ENCODE peak calls at places on chromosomes 11 and 22, in seven cellular contexts. One of them, this sample, is unnamed.

GRCh38 chr11:122661182-122661945 is 5.8 kb downstream of the UBASH3B start:
- DNase-seq in GM23248: peak
- DNase-seq in H9: no peak
- DNase-seq in GM23338: no peak
- DNase-seq in hepatocyte: no peak
- DNase-seq in H1: no peak
- DNase-seq in MM.1S: no peak
- DNase-seq in this sample: no peak

GRCh38 chr22:24803064-24803542 is 2.9 kb upstream of the SGSM1 start:
- DNase-seq in GM23248: peak
- DNase-seq in H9: peak
- DNase-seq in GM23338: peak
- DNase-seq in hepatocyte: peak
- DNase-seq in H1: peak
- DNase-seq in MM.1S: peak
- DNase-seq in this sample: peak

GRCh38 chr11:33652930-33653329 is 47.7 kb downstream of the C11orf91 start:
- DNase-seq in GM23248: no peak
- DNase-seq in H9: no peak
- DNase-seq in GM23338: no peak
- DNase-seq in hepatocyte: no peak
- DNase-seq in H1: no peak
- DNase-seq in MM.1S: no peak
- DNase-seq in this sample: peak

GRCh38 chr11:103078710-103079109 is 13.2 kb downstream of the DCUN1D5 start:
- DNase-seq in GM23248: no peak
- DNase-seq in H9: no peak
- DNase-seq in GM23338: no peak
- DNase-seq in hepatocyte: no peak
- DNase-seq in H1: no peak
- DNase-seq in MM.1S: no peak
- DNase-seq in this sample: no peak

GRCh38 chr11:17570034-17570433 is 23.0 kb downstream of the OTOG start:
- DNase-seq in GM23248: no peak
- DNase-seq in H9: peak
- DNase-seq in GM23338: no peak
- DNase-seq in hepatocyte: no peak
- DNase-seq in H1: peak
- DNase-seq in MM.1S: no peak
- DNase-seq in this sample: no peak

GRCh38 chr22:48404801-48405447 is 1422.7 kb downstream of the BRD1 start:
- DNase-seq in GM23248: no peak
- DNase-seq in H9: no peak
- DNase-seq in GM23338: no peak
- DNase-seq in hepatocyte: no peak
- DNase-seq in H1: peak
- DNase-seq in MM.1S: no peak
- DNase-seq in this sample: no peak

GRCh38 chr11:1260620-1261019 is 37.8 kb downstream of the MUC5B start:
- DNase-seq in GM23248: no peak
- DNase-seq in H9: no peak
- DNase-seq in GM23338: no peak
- DNase-seq in hepatocyte: no peak
- DNase-seq in H1: no peak
- DNase-seq in MM.1S: no peak
- DNase-seq in this sample: no peak

GRCh38 chr22:19292262-19293230 is 1.0 kb upstream of the CLTCL1 start:
- DNase-seq in GM23248: no peak
- DNase-seq in H9: peak
- DNase-seq in GM23338: no peak
- DNase-seq in hepatocyte: no peak
- DNase-seq in H1: no peak
- DNase-seq in MM.1S: peak
- DNase-seq in this sample: no peak

GRCh38 chr22:50717709-50718351 is 20.2 kb upstream of the ACR start:
- DNase-seq in GM23248: no peak
- DNase-seq in H9: no peak
- DNase-seq in GM23338: no peak
- DNase-seq in hepatocyte: no peak
- DNase-seq in H1: no peak
- DNase-seq in MM.1S: no peak
- DNase-seq in this sample: peak

GRCh38 chr11:89016214-89016613 is 49.6 kb downstream of the GRM5 start:
- DNase-seq in GM23248: no peak
- DNase-seq in H9: no peak
- DNase-seq in GM23338: no peak
- DNase-seq in hepatocyte: no peak
- DNase-seq in H1: no peak
- DNase-seq in MM.1S: no peak
- DNase-seq in this sample: no peak

GRCh38 chr11:105618343-105618955 is 8.6 kb downstream of the GRIA4 start:
- DNase-seq in GM23248: no peak
- DNase-seq in H9: no peak
- DNase-seq in GM23338: no peak
- DNase-seq in hepatocyte: no peak
- DNase-seq in H1: no peak
- DNase-seq in MM.1S: no peak
- DNase-seq in this sample: no peak

GRCh38 chr11:134037093-134037908 is 31.6 kb upstream of the JAM3 start:
- DNase-seq in GM23248: peak
- DNase-seq in H9: peak
- DNase-seq in GM23338: peak
- DNase-seq in hepatocyte: peak
- DNase-seq in H1: peak
- DNase-seq in MM.1S: no peak
- DNase-seq in this sample: peak

GRCh38 chr22:41565403-41566054 is 4.7 kb downstream of the CSDC2 start:
- DNase-seq in GM23248: peak
- DNase-seq in H9: peak
- DNase-seq in GM23338: no peak
- DNase-seq in hepatocyte: peak
- DNase-seq in H1: no peak
- DNase-seq in MM.1S: no peak
- DNase-seq in this sample: peak

GRCh38 chr11:47326198-47326597 is 26.3 kb downstream of the MYBPC3 start:
- DNase-seq in GM23248: no peak
- DNase-seq in H9: no peak
- DNase-seq in GM23338: no peak
- DNase-seq in hepatocyte: no peak
- DNase-seq in H1: no peak
- DNase-seq in MM.1S: no peak
- DNase-seq in this sample: no peak

GRCh38 chr11:121452609-121453150 is at the start of gene SORL1-AS1:
- DNase-seq in GM23248: no peak
- DNase-seq in H9: no peak
- DNase-seq in GM23338: peak
- DNase-seq in hepatocyte: peak
- DNase-seq in H1: no peak
- DNase-seq in MM.1S: no peak
- DNase-seq in this sample: peak

GRCh38 chr22:42410708-42411107 is 21.5 kb downstream of the NFAM1 start:
- DNase-seq in GM23248: no peak
- DNase-seq in H9: no peak
- DNase-seq in GM23338: no peak
- DNase-seq in hepatocyte: no peak
- DNase-seq in H1: no peak
- DNase-seq in MM.1S: no peak
- DNase-seq in this sample: no peak

GRCh38 chr11:65260756-65261590 is 789 bp upstream of the POLA2 start:
- DNase-seq in GM23248: no peak
- DNase-seq in H9: no peak
- DNase-seq in GM23338: peak
- DNase-seq in hepatocyte: peak
- DNase-seq in H1: no peak
- DNase-seq in MM.1S: peak
- DNase-seq in this sample: peak

GRCh38 chr11:131301306-131301705 is 69.1 kb upstream of the NTM start:
- DNase-seq in GM23248: no peak
- DNase-seq in H9: no peak
- DNase-seq in GM23338: no peak
- DNase-seq in hepatocyte: no peak
- DNase-seq in H1: no peak
- DNase-seq in MM.1S: no peak
- DNase-seq in this sample: no peak

GRCh38 chr11:63813035-63813562 is at the start of gene SPINDOC:
- DNase-seq in GM23248: peak
- DNase-seq in H9: peak
- DNase-seq in GM23338: peak
- DNase-seq in hepatocyte: peak
- DNase-seq in H1: peak
- DNase-seq in MM.1S: peak
- DNase-seq in this sample: peak
- H2AFZ ChIP-seq in GM23248: peak
- H2AFZ ChIP-seq in H9: no peak
- H2AFZ ChIP-seq in GM23338: peak
- H2AFZ ChIP-seq in hepatocyte: peak
- H2AFZ ChIP-seq in H1: no peak
- H2AFZ ChIP-seq in MM.1S: peak
- H2AFZ ChIP-seq in this sample: no peak

DNA sequence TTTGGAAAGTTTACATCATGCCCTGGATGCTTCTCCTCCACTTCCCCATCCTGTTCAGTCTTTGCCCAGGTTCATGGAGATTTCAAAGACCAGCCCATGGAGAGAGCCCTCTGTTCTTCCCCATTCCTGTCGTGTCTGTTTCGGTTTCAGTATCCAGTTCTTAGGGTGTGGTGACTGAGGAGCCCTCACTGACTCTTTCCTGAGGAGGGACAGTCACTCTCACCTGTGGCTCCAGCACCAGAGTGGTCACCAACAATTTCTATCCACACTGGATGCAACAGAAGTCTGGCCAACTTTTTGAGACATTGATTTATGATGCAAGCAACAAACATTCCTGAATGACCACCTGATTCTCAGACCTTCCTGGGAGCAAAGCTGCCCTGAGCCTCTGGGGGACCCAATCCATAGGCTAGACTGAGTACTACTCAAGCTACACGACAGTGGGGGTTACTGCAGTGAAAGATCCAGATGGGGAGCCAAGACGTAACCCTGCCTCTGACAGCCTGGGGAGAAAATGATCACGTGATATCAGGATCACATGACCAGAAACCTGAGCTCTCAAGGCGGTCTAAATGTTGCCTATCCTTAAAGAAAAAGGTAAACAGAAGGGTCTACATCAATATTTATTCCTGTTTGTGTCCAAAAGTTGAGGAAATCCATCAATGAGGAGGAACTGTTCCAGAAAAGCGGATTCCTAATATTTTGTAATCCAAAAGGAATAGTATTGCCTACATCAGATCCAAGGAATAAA is 76.2 kb upstream of the VPREB1 start:
- DNase-seq in GM23248: peak
- DNase-seq in H9: peak
- DNase-seq in GM23338: peak
- DNase-seq in hepatocyte: peak
- DNase-seq in H1: no peak
- DNase-seq in MM.1S: peak
- DNase-seq in this sample: peak
- H2AFZ ChIP-seq in GM23248: peak
- H2AFZ ChIP-seq in H9: no peak
- H2AFZ ChIP-seq in GM23338: peak
- H2AFZ ChIP-seq in hepatocyte: no peak
- H2AFZ ChIP-seq in H1: peak
- H2AFZ ChIP-seq in MM.1S: peak
- H2AFZ ChIP-seq in this sample: peak

DNA sequence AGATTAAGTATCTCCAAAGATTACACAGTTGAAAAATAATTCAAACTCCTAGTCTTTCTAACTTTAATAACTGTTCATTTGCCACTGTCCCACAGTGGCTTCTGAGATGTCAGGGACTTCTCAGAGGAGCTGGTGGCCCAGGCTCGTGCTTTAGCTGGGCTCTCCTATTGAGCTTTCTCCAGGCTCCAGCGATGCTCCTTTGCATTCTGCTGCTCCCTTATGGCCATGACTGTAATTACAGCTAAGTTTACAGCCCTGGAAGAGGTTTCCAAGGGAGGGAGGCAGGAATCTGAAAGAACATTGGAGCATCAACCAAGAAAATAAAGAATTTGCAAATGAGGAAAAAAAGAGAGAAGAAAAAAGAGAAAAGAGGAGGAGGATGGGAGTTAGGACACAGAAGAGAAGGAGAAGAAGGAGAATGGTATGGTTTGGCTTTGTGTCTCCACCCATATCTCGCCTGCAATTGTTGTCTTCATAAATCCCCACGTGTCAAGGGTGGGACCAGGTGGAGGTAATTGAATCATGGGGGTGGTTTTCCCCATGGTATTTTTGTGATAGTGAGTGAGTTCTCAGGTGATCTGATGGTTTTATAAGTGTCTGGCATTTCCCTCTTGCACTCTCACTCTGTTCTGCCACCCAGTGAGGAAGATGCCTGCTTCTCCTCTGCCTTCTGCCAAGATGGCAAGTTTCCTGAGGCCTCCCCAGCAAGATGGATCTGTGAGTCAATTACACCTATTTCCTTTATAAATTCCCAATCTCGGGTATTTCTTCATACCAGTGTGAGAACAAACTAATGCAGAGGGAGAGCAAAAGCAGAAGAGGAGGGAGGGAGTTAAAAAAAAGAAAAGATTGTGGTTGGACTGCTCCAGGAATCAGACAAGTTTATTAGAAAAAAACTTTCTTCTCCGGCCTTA is 857.0 kb downstream of the KCNA4 start:
- DNase-seq in GM23248: peak
- DNase-seq in H9: peak
- DNase-seq in GM23338: peak
- DNase-seq in hepatocyte: peak
- DNase-seq in H1: peak
- DNase-seq in MM.1S: peak
- DNase-seq in this sample: peak
- H2AFZ ChIP-seq in GM23248: peak
- H2AFZ ChIP-seq in H9: no peak
- H2AFZ ChIP-seq in GM23338: no peak
- H2AFZ ChIP-seq in hepatocyte: no peak
- H2AFZ ChIP-seq in H1: no peak
- H2AFZ ChIP-seq in MM.1S: no peak
- H2AFZ ChIP-seq in this sample: no peak

GRCh38 chr22:22590136-22590891 is 31.2 kb upstream of the PRAME start:
- DNase-seq in GM23248: no peak
- DNase-seq in H9: no peak
- DNase-seq in GM23338: no peak
- DNase-seq in hepatocyte: no peak
- DNase-seq in H1: no peak
- DNase-seq in MM.1S: no peak
- DNase-seq in this sample: no peak

GRCh38 chr22:22595001-22595835 is 36.2 kb upstream of the PRAME start:
- DNase-seq in GM23248: no peak
- DNase-seq in H9: no peak
- DNase-seq in GM23338: no peak
- DNase-seq in hepatocyte: no peak
- DNase-seq in H1: no peak
- DNase-seq in MM.1S: no peak
- DNase-seq in this sample: no peak

GRCh38 chr22:22591348-22592299 is 32.6 kb upstream of the PRAME start:
- DNase-seq in GM23248: peak
- DNase-seq in H9: no peak
- DNase-seq in GM23338: no peak
- DNase-seq in hepatocyte: no peak
- DNase-seq in H1: no peak
- DNase-seq in MM.1S: no peak
- DNase-seq in this sample: no peak

GRCh38 chr22:22593250-22593649 is 34.2 kb upstream of the PRAME start:
- DNase-seq in GM23248: no peak
- DNase-seq in H9: no peak
- DNase-seq in GM23338: no peak
- DNase-seq in hepatocyte: no peak
- DNase-seq in H1: no peak
- DNase-seq in MM.1S: no peak
- DNase-seq in this sample: no peak

GRCh38 chr22:22593964-22594656 is 35.0 kb upstream of the PRAME start:
- DNase-seq in GM23248: peak
- DNase-seq in H9: peak
- DNase-seq in GM23338: peak
- DNase-seq in hepatocyte: peak
- DNase-seq in H1: peak
- DNase-seq in MM.1S: peak
- DNase-seq in this sample: peak
- H2AFZ ChIP-seq in GM23248: no peak
- H2AFZ ChIP-seq in H9: no peak
- H2AFZ ChIP-seq in GM23338: no peak
- H2AFZ ChIP-seq in hepatocyte: no peak
- H2AFZ ChIP-seq in H1: no peak
- H2AFZ ChIP-seq in MM.1S: peak
- H2AFZ ChIP-seq in this sample: no peak